ENCODE peak calls at places on chromosomes 5 and 9, in five cellular contexts. H is effector memory CD4-positive, alpha-beta T cell; X is fibroblast of lung; C is heart right ventricle; I is sigmoid colon. M is an unnamed sample. For H3K9me3, the result is how much of the 10 kb centered on the place peaks cover.

GRCh38 chr5:73448072-73448432 is 525 bp downstream of the FOXD1 start:
- DNase-seq in C (no peak), X (no peak), H (no peak), I (no peak), M (no peak)

GRCh38 chr9:95091971-95092320 is 225.6 kb downstream of the FANCC start:
- DNase-seq in C (no peak), I (no peak), H (no peak), X (peak), M (no peak)

GRCh38 chr9:70556736-70557135 is 142.3 kb upstream of the KLF9 start:
- DNase-seq in C (no peak), H (no peak), I (no peak), X (no peak), M (no peak)

GRCh38 chr9:95383845-95384244 is 66.3 kb upstream of the FANCC start:
- DNase-seq in I (no peak), H (no peak), C (no peak), X (no peak), M (no peak)

GRCh38 chr9:94734054-94734754 is 7.7 kb downstream of the AOPEP start:
- DNase-seq in I (no peak), C (peak), X (no peak), H (no peak), M (no peak)

GRCh38 chr9:136725612-136726011 is 13.2 kb downstream of the DIPK1B start:
- DNase-seq in X (peak), C (no peak), H (no peak), I (no peak), M (no peak)

GRCh38 chr5:28542968-28543367 is 1504.6 kb upstream of the CDH9 start:
- DNase-seq in C (no peak), H (no peak), I (no peak), X (peak), M (no peak)

GRCh38 chr9:23825143-23825531 is 903 bp downstream of the ELAVL2 start:
- DNase-seq in H (no peak), I (no peak), X (no peak), C (no peak), M (no peak)

DNA sequence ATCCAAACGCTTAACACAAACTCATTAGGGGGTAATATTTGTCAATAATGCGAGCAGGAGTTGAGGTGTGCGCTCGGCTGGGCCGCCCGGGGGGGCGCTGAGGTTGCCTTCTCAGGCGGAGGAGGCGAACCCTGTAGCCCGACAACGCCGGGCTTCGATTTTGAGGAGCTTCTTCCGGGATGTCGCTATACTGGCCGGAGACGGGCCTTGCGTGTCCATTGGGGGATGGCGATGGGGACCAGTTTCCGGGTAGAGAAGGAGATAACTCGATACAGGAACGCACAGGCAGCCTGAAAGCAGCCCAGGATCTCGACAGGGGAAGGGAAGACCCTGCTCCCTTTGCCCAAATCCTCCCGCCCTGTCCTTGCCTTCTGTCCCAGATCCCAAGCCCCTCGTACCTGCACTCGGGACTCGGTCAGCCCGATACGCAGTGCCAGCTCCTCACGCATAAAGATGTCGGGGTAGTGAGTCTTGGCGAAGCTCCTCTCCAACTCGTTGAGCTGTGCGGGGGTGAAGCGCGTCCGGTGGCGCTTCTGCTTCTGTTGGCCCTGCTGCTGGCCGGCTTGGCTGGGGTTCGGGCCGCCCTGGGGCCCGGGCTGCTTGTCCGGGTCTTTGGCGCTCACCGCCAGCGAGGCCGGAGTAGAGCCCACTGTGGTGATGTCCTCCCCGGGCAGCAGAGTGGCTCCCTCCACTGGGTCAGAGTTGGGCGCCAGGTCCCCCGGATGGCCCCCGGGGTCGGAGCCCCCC is 1.9 kb downstream of the OTP start:
- DNase-seq in H (no peak), C (no peak), X (no peak), I (no peak), M (no peak)
- H3K9me3 ChIP-seq in H (under half), C (under half), X (under half), I (under half), M (under half)

GRCh38 chr9:126613656-126614055 is at the start of gene LMX1B:
- DNase-seq in I (no peak), C (peak), X (peak), H (no peak), M (no peak)
- H3K9me3 ChIP-seq in I (under half), C (under half), X (under half), H (under half), M (under half)

DNA sequence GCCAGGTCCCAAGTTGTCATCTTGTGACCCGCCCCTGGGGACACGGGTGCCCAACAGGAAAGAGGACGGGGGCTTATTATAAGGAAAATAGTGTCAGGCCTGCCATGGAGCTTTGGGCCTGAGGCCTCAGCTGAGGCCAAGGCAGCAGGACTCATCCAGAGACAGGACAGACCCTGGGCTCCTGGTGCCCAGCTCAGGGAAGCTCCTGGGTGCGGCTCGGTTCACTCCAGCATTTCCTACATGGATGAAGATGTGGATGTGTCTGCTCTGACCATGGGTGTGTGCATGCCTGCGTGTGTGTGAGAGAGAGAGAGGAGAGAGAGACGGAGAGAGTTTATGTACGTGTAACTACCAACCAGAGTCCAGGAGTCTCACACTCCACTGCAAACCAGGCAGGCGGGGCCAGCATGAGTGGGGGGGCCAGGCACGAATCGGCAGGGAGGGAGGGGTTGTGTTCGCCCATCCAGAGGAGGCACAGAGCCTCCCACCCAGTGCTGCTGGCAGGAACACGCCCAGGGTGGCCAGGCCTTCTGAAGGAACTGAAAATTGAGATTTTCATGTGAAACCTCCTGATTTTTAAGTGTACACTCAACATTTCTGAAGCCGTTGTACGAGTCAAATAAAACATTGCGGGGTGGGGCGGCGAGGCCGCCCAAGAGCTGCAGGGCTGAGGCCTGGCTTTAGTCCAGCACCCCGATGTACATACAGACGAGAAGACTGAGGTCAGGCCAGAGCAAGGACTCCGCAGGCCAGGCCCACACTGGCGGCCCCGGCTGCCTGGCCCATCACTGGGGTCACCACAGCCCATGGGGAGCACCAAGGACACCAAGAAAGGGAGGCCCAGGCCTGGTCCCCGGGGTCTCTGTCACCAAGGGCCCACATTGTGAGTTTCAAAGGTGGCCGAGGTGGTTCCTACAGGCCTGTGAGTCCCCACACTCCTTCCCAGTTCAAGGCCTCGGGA is 88.8 kb downstream of the ADAMTS2 start:
- DNase-seq in C (no peak), H (no peak), I (peak), X (no peak), M (no peak)
- H3K9me3 ChIP-seq in C (under half), H (under half), I (under half), X (under half), M (under half)

DNA sequence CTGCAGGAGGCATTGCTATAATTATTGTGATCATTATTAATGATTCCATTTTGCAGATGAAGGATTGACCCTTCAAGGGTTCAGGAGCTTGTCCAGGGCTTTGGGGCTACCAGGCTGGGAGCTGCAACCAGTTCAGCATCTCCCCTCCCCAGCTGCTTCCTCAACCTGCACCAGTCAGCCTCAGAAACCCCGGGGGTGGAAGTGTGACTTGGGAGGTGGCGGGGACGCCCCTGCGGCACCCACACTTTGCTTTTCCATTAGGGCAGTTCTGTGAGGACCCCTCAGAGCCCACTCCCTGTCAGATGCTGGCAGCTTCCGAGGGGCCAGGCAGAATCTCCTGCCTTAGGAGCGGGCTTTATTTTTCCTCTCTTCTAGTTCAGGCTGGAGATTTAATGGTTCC is 85.6 kb downstream of the OLFM1 start:
- DNase-seq in X (no peak), H (no peak), I (no peak), C (no peak), M (no peak)
- H3K9me3 ChIP-seq in X (under half), H (under half), I (under half), C (under half), M (under half)

GRCh38 chr5:124457901-124458300 is 288.5 kb downstream of the ZNF608 start:
- DNase-seq in H (no peak), I (no peak), C (no peak), X (peak), M (no peak)
- H3K9me3 ChIP-seq in H (under half), I (under half), C (under half), X (under half), M (under half)

GRCh38 chr5:178421699-178422399 is 168.3 kb downstream of the COL23A1 start:
- DNase-seq in X (no peak), H (no peak), I (no peak), C (no peak), M (no peak)
- H3K9me3 ChIP-seq in X (under half), H (under half), I (under half), C (under half), M (under half)

M was measured in T-helper 17 cell.